ENCODE peak calls at places on chromosomes 13 and 19, in ten cellular contexts. K is pancreas, Q is fibroblast of pulmonary artery, G is thoracic aorta, B is fibroblast of lung, H is lung, R is transverse colon, N is adrenal gland, I is gastrocnemius medialis, J is retinal pigment epithelial cell. X is an unnamed sample.

GRCh38 chr13:106919093-106919492 is 351.2 kb upstream of the ARGLU1 start:
- DNase-seq in K (no peak), Q (peak), G (no peak), B (no peak), H (no peak), R (no peak), N (no peak), I (no peak), J (no peak), X (no peak)

GRCh38 chr13:41384749-41385503 is 72.4 kb upstream of the RGCC start:
- DNase-seq in K (no peak), Q (peak), G (no peak), B (no peak), H (no peak), R (no peak), N (no peak), I (no peak), J (no peak), X (no peak)

GRCh38 chr13:102277286-102277685 is 124.6 kb downstream of the FGF14 start:
- DNase-seq in K (no peak), Q (no peak), G (no peak), B (no peak), H (no peak), R (no peak), N (no peak), I (no peak), J (no peak), X (no peak)

GRCh38 chr13:48210178-48210577 is 22.8 kb upstream of the ITM2B start:
- DNase-seq in K (no peak), Q (peak), G (no peak), B (peak), H (no peak), R (no peak), N (no peak), I (no peak), J (no peak), X (no peak)

GRCh38 chr19:33268162-33268991 is 34.0 kb downstream of the CEBPA start:
- DNase-seq in K (no peak), Q (no peak), G (no peak), B (no peak), H (no peak), R (no peak), N (no peak), I (no peak), J (no peak), X (no peak)

GRCh38 chr13:94056362-94056990 is 423.0 kb downstream of the DCT start:
- DNase-seq in K (no peak), Q (no peak), G (no peak), B (peak), H (no peak), R (no peak), N (no peak), I (no peak), J (no peak), X (no peak)

GRCh38 chr13:35716644-35717170 is 240.2 kb upstream of the MAB21L1 start:
- DNase-seq in K (no peak), Q (no peak), G (no peak), B (no peak), H (no peak), R (no peak), N (no peak), I (no peak), J (no peak), X (no peak)

GRCh38 chr19:35555301-35556005 is 8.0 kb downstream of the ATP4A start:
- DNase-seq in K (no peak), Q (peak), G (no peak), B (peak), H (no peak), R (no peak), N (no peak), I (no peak), J (no peak), X (peak)

GRCh38 chr13:91714726-91715334 is 316.4 kb downstream of the GPC5 start:
- DNase-seq in K (no peak), Q (no peak), G (no peak), B (no peak), H (no peak), R (no peak), N (no peak), I (no peak), J (no peak), X (no peak)

GRCh38 chr13:75329723-75330122 is 152.2 kb downstream of the TBC1D4 start:
- DNase-seq in K (no peak), Q (no peak), G (no peak), B (no peak), H (no peak), R (no peak), N (no peak), I (no peak), J (no peak), X (no peak)

GRCh38 chr13:47708386-47708785 is 292.7 kb downstream of the SUCLA2 start:
- DNase-seq in K (no peak), Q (peak), G (no peak), B (peak), H (peak), R (no peak), N (no peak), I (no peak), J (peak), X (peak)

GRCh38 chr19:57512845-57513244 is 13.1 kb downstream of the ZNF773 start:
- DNase-seq in K (no peak), Q (peak), G (no peak), B (peak), H (no peak), R (no peak), N (no peak), I (no peak), J (no peak), X (no peak)

GRCh38 chr19:16504271-16504670 is 8.1 kb downstream of the C19orf44 start:
- DNase-seq in K (no peak), Q (no peak), G (no peak), B (no peak), H (no peak), R (no peak), N (no peak), I (no peak), J (no peak), X (no peak)

GRCh38 chr19:21256722-21257121 is 72.5 kb downstream of the ZNF708 start:
- DNase-seq in K (no peak), Q (peak), G (no peak), B (peak), H (no peak), R (no peak), N (no peak), I (no peak), J (no peak), X (no peak)

GRCh38 chr13:114152831-114153371 is 20.5 kb upstream of the RASA3 start:
- DNase-seq in K (no peak), Q (peak), G (no peak), B (peak), H (no peak), R (no peak), N (no peak), I (no peak), J (no peak), X (no peak)

GRCh38 chr19:49718511-49718910 is 27.6 kb downstream of the CPT1C start:
- DNase-seq in K (no peak), Q (peak), G (no peak), B (peak), H (no peak), R (no peak), N (no peak), I (no peak), J (peak), X (no peak)

GRCh38 chr13:99217461-99218101 is 16.9 kb downstream of the UBAC2 start:
- DNase-seq in K (no peak), Q (no peak), G (no peak), B (no peak), H (no peak), R (no peak), N (no peak), I (no peak), J (no peak), X (no peak)

GRCh38 chr19:19911150-19911549 is 10.4 kb downstream of the ZNF93 start:
- DNase-seq in K (no peak), Q (peak), G (no peak), B (peak), H (no peak), R (no peak), N (no peak), I (no peak), J (no peak), X (no peak)

GRCh38 chr13:25217023-25217909 is 45.2 kb upstream of the AMER2 start:
- DNase-seq in K (no peak), Q (peak), G (no peak), B (peak), H (no peak), R (no peak), N (no peak), I (no peak), J (no peak), X (peak)

GRCh38 chr19:17455711-17456123 is 5.0 kb downstream of the NXNL1 start:
- DNase-seq in K (no peak), Q (no peak), G (no peak), B (no peak), H (no peak), R (no peak), N (peak), I (no peak), J (no peak), X (no peak)

GRCh38 chr19:48403606-48404005 is 10.1 kb downstream of the GRIN2D start:
- DNase-seq in K (no peak), Q (peak), G (no peak), B (peak), H (peak), R (peak), N (peak), I (peak), J (no peak), X (no peak)

GRCh38 chr19:10817291-10818038 is 18.5 kb downstream of the TMED1 start:
- DNase-seq in K (no peak), Q (peak), G (peak), B (peak), H (no peak), R (peak), N (peak), I (peak), J (no peak), X (peak)

GRCh38 chr19:11098327-11098726 is 9.1 kb downstream of the LDLR start:
- DNase-seq in K (no peak), Q (no peak), G (no peak), B (no peak), H (no peak), R (no peak), N (no peak), I (no peak), J (no peak), X (no peak)

GRCh38 chr13:97301382-97302095 is 79.4 kb downstream of the MBNL2 start:
- DNase-seq in K (no peak), Q (no peak), G (no peak), B (no peak), H (no peak), R (no peak), N (no peak), I (no peak), J (no peak), X (no peak)

GRCh38 chr19:39824143-39825092 is 9.5 kb downstream of the DYRK1B start:
- DNase-seq in K (peak), Q (peak), G (peak), B (peak), H (peak), R (peak), N (peak), I (peak), J (peak), X (no peak)

GRCh38 chr13:56009418-56009817 is 1131.3 kb upstream of the PRR20A start:
- DNase-seq in K (no peak), Q (no peak), G (no peak), B (no peak), H (no peak), R (no peak), N (no peak), I (no peak), J (no peak), X (no peak)

GRCh38 chr19:31356587-31357314 is 7.5 kb upstream of the TSHZ3 start:
- DNase-seq in K (no peak), Q (no peak), G (no peak), B (peak), H (no peak), R (peak), N (no peak), I (no peak), J (no peak), X (no peak)

GRCh38 chr19:19652482-19653295 is 9.2 kb upstream of the GMIP start:
- DNase-seq in K (no peak), Q (no peak), G (no peak), B (peak), H (no peak), R (no peak), N (no peak), I (no peak), J (no peak), X (no peak)

GRCh38 chr19:920051-920857 is 3.1 kb downstream of the KISS1R start:
- DNase-seq in K (peak), Q (peak), G (no peak), B (no peak), H (no peak), R (no peak), N (no peak), I (no peak), J (no peak), X (no peak)

GRCh38 chr13:27311518-27312208 is 41.0 kb downstream of the RASL11A start:
- DNase-seq in K (no peak), Q (no peak), G (no peak), B (no peak), H (no peak), R (no peak), N (no peak), I (no peak), J (no peak), X (no peak)

GRCh38 chr13:65656740-65657329 is 1573.3 kb downstream of the PCDH9 start:
- DNase-seq in K (no peak), Q (peak), G (no peak), B (peak), H (no peak), R (no peak), N (no peak), I (no peak), J (no peak), X (no peak)

GRCh38 chr13:66513728-66514127 is 716.4 kb downstream of the PCDH9 start:
- DNase-seq in K (no peak), Q (peak), G (no peak), B (peak), H (no peak), R (no peak), N (no peak), I (no peak), J (peak), X (no peak)

GRCh38 chr13:41196620-41197019 is 2.3 kb upstream of the KBTBD7 start:
- DNase-seq in K (no peak), Q (peak), G (no peak), B (no peak), H (no peak), R (no peak), N (no peak), I (no peak), J (no peak), X (no peak)

GRCh38 chr19:49210901-49211451 is 53.4 kb downstream of the TRPM4 start:
- DNase-seq in K (no peak), Q (no peak), G (no peak), B (no peak), H (no peak), R (no peak), N (no peak), I (no peak), J (no peak), X (no peak)

GRCh38 chr19:39515551-39516191 is 732 bp downstream of the SELENOV start:
- DNase-seq in K (no peak), Q (no peak), G (no peak), B (no peak), H (no peak), R (no peak), N (no peak), I (no peak), J (no peak), X (no peak)

GRCh38 chr13:113022391-113023216 is 53.6 kb downstream of the MCF2L start:
- DNase-seq in K (no peak), Q (peak), G (no peak), B (no peak), H (no peak), R (no peak), N (no peak), I (no peak), J (no peak), X (no peak)

GRCh38 chr19:11096210-11096841 is 7.1 kb downstream of the LDLR start:
- DNase-seq in K (no peak), Q (peak), G (no peak), B (peak), H (no peak), R (peak), N (peak), I (peak), J (no peak), X (no peak)

GRCh38 chr13:42652642-42653415 is 78.9 kb downstream of the TNFSF11 start:
- DNase-seq in K (no peak), Q (no peak), G (no peak), B (no peak), H (no peak), R (no peak), N (no peak), I (no peak), J (no peak), X (no peak)

GRCh38 chr19:56822755-56823154 is 17.8 kb downstream of the PEG3 start:
- DNase-seq in K (no peak), Q (no peak), G (no peak), B (no peak), H (no peak), R (no peak), N (no peak), I (no peak), J (no peak), X (no peak)

GRCh38 chr13:95784891-95785290 is 108.0 kb downstream of the DNAJC3 start:
- DNase-seq in K (no peak), Q (peak), G (no peak), B (peak), H (no peak), R (no peak), N (no peak), I (no peak), J (peak), X (no peak)

GRCh38 chr19:41552558-41552957 is 23.4 kb upstream of the CEACAM21 start:
- DNase-seq in K (no peak), Q (no peak), G (no peak), B (no peak), H (no peak), R (peak), N (no peak), I (no peak), J (no peak), X (no peak)

GRCh38 chr19:41555752-41556151 is 20.2 kb upstream of the CEACAM21 start:
- DNase-seq in K (no peak), Q (no peak), G (no peak), B (no peak), H (no peak), R (no peak), N (no peak), I (no peak), J (no peak), X (no peak)

GRCh38 chr19:41551711-41552110 is 24.3 kb upstream of the CEACAM21 start:
- DNase-seq in K (no peak), Q (no peak), G (no peak), B (no peak), H (no peak), R (no peak), N (no peak), I (no peak), J (no peak), X (no peak)

GRCh38 chr19:41553804-41554203 is 22.2 kb upstream of the CEACAM21 start:
- DNase-seq in K (no peak), Q (no peak), G (no peak), B (no peak), H (no peak), R (no peak), N (no peak), I (no peak), J (no peak), X (no peak)

DNA sequence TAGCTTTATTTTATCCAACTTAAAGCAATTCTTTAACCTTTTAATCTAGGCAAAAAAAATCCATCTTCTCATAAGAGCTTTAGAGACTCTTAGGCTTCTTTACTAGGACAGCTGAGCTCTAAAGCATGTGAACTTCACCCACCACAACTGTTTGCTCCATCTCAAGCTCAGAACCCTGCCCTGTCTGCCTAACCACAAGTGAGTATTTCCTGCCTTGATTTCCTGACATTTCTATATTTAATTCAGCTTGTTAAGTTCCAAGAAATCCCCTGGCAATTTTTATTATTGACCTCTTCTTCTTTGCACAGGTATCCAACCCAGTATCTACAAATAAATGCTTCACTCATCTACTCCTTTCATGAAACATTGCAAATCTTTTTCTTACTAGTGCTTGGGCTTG is 21.1 kb upstream of the CEACAM21 start:
- DNase-seq in K (no peak), Q (no peak), G (no peak), B (no peak), H (no peak), R (no peak), N (no peak), I (no peak), J (no peak), X (no peak)
- H3K4me3 ChIP-seq in K (no peak), Q (no peak), G (no peak), B (no peak), H (no peak), R (no peak), N (no peak), I (no peak), J (no peak), X (no peak)

GRCh38 chr19:5542665-5543064 is 25.1 kb downstream of the TINCR start:
- DNase-seq in K (no peak), Q (no peak), G (no peak), B (no peak), H (no peak), R (no peak), N (no peak), I (no peak), J (no peak), X (no peak)

GRCh38 chr19:5545051-5545450 is 22.7 kb downstream of the TINCR start:
- DNase-seq in K (no peak), Q (no peak), G (no peak), B (no peak), H (no peak), R (no peak), N (no peak), I (no peak), J (no peak), X (no peak)

GRCh38 chr19:5545984-5546383 is 21.8 kb downstream of the TINCR start:
- DNase-seq in K (no peak), Q (no peak), G (no peak), B (no peak), H (no peak), R (no peak), N (no peak), I (no peak), J (no peak), X (no peak)

DNA sequence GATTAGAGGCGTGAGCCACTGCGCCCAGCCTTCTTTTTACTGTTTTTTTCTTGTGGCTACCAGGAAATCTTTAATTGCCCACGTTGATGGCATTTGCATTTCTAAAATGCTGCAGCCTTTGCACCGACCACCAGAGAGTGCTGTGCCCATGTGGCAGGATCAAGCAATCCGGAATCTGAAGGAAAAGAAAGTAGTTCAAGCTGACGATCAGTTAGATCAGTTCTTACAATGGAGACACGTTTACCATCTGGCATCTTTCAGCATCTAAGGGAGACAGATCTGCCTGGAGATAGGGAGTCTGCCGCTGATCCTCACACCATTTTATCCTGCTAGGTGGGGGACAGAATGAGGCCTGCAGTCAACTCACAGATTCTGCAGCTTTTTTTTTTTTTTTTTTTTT is 19.9 kb downstream of the TINCR start:
- DNase-seq in K (no peak), Q (peak), G (no peak), B (no peak), H (no peak), R (peak), N (peak), I (no peak), J (no peak), X (no peak)
- TF ChIP-seq CTCF in K (no peak), Q (peak), G (no peak), B (peak), H (peak), R (peak), N (peak), I (no peak), J (peak), X (peak)

GRCh38 chr13:32969516-32969941 is 46.7 kb upstream of the KL start:
- DNase-seq in K (no peak), Q (peak), G (no peak), B (peak), H (no peak), R (no peak), N (peak), I (no peak), J (no peak), X (no peak)
- H3K4me3 ChIP-seq in K (no peak), Q (no peak), G (peak), B (no peak), H (no peak), R (no peak), N (peak), I (peak), J (no peak), X (peak)

GRCh38 chr19:45924891-45925447 is 10.4 kb upstream of the NANOS2 start:
- DNase-seq in K (no peak), Q (no peak), G (no peak), B (no peak), H (no peak), R (no peak), N (no peak), I (no peak), J (no peak), X (no peak)

GRCh38 chr19:45931055-45931454 is 16.5 kb upstream of the NANOS2 start:
- DNase-seq in K (no peak), Q (no peak), G (no peak), B (no peak), H (no peak), R (no peak), N (no peak), I (no peak), J (no peak), X (no peak)

GRCh38 chr19:45922281-45922680 is 7.7 kb upstream of the NANOS2 start:
- DNase-seq in K (no peak), Q (peak), G (no peak), B (no peak), H (no peak), R (no peak), N (no peak), I (no peak), J (no peak), X (no peak)

GRCh38 chr19:45929247-45929646 is 14.7 kb upstream of the NANOS2 start:
- DNase-seq in K (no peak), Q (no peak), G (no peak), B (no peak), H (no peak), R (no peak), N (no peak), I (no peak), J (no peak), X (no peak)

GRCh38 chr19:45927565-45928261 is 13.1 kb upstream of the NANOS2 start:
- DNase-seq in K (peak), Q (peak), G (peak), B (peak), H (peak), R (peak), N (peak), I (peak), J (peak), X (peak)
- TF ChIP-seq CTCF in K (no peak), Q (no peak), G (no peak), B (no peak), H (no peak), R (no peak), N (no peak), I (no peak), J (no peak), X (no peak)

X was measured in HFF-Myc.